ENCODE peak calls at places on chromosomes 5 and 9, in six cellular contexts. One of them, this sample, is unnamed.

GRCh38 chr9:106707291-106707690 is 155.7 kb upstream of the ZNF462 start:
- DNase-seq in K562: no peak
- DNase-seq in endothelial cell of umbilical vein: no peak
- DNase-seq in A549: no peak
- DNase-seq in H1: no peak
- DNase-seq in HepG2: no peak
- DNase-seq in this sample: no peak

GRCh38 chr5:140926903-140927573 is 939 bp downstream of the PCDHAC1 start:
- DNase-seq in H1: peak
- DNase-seq in HepG2: no peak
- DNase-seq in A549: no peak
- DNase-seq in endothelial cell of umbilical vein: no peak
- DNase-seq in K562: no peak
- DNase-seq in this sample: peak

GRCh38 chr5:16935271-16936149 is 578 bp downstream of the MYO10 start:
- DNase-seq in H1: peak
- DNase-seq in HepG2: no peak
- DNase-seq in endothelial cell of umbilical vein: peak
- DNase-seq in K562: no peak
- DNase-seq in A549: peak
- DNase-seq in this sample: peak

GRCh38 chr5:15249152-15249551 is 250.8 kb upstream of the FBXL7 start:
- DNase-seq in A549: no peak
- DNase-seq in HepG2: no peak
- DNase-seq in H1: no peak
- DNase-seq in K562: no peak
- DNase-seq in endothelial cell of umbilical vein: peak
- DNase-seq in this sample: no peak

GRCh38 chr9:15999422-16000339 is 446.8 kb downstream of the CCDC171 start:
- DNase-seq in K562: no peak
- DNase-seq in H1: no peak
- DNase-seq in A549: peak
- DNase-seq in endothelial cell of umbilical vein: peak
- DNase-seq in HepG2: no peak
- DNase-seq in this sample: no peak

GRCh38 chr5:133948721-133949120 is 19.7 kb downstream of the C5orf15 start:
- DNase-seq in H1: no peak
- DNase-seq in endothelial cell of umbilical vein: no peak
- DNase-seq in K562: no peak
- DNase-seq in HepG2: no peak
- DNase-seq in A549: no peak
- DNase-seq in this sample: no peak

GRCh38 chr9:27078685-27079084 is 30.3 kb upstream of the TEK start:
- DNase-seq in K562: no peak
- DNase-seq in A549: no peak
- DNase-seq in HepG2: no peak
- DNase-seq in endothelial cell of umbilical vein: peak
- DNase-seq in H1: no peak
- DNase-seq in this sample: no peak

GRCh38 chr9:21777701-21778100 is 24.7 kb upstream of the MTAP start:
- DNase-seq in endothelial cell of umbilical vein: no peak
- DNase-seq in A549: no peak
- DNase-seq in HepG2: no peak
- DNase-seq in H1: no peak
- DNase-seq in K562: no peak
- DNase-seq in this sample: no peak

GRCh38 chr5:158194561-158194961 is 335.6 kb upstream of the CLINT1 start:
- DNase-seq in endothelial cell of umbilical vein: no peak
- DNase-seq in HepG2: no peak
- DNase-seq in K562: no peak
- DNase-seq in H1: no peak
- DNase-seq in A549: no peak
- DNase-seq in this sample: no peak

GRCh38 chr9:36074870-36075532 is 38.3 kb downstream of the RECK start:
- DNase-seq in K562: no peak
- DNase-seq in HepG2: peak
- DNase-seq in endothelial cell of umbilical vein: peak
- DNase-seq in H1: no peak
- DNase-seq in A549: no peak
- DNase-seq in this sample: no peak

GRCh38 chr5:73735032-73735734 is 109.2 kb downstream of the ARHGEF28 start:
- DNase-seq in HepG2: no peak
- DNase-seq in H1: no peak
- DNase-seq in K562: no peak
- DNase-seq in endothelial cell of umbilical vein: no peak
- DNase-seq in A549: no peak
- DNase-seq in this sample: no peak

GRCh38 chr9:18109670-18110069 is 364.3 kb upstream of the ADAMTSL1 start:
- DNase-seq in A549: no peak
- DNase-seq in endothelial cell of umbilical vein: no peak
- DNase-seq in HepG2: no peak
- DNase-seq in H1: no peak
- DNase-seq in K562: no peak
- DNase-seq in this sample: no peak

GRCh38 chr9:21804791-21805190 is 2.4 kb downstream of the MTAP start:
- DNase-seq in endothelial cell of umbilical vein: no peak
- DNase-seq in H1: no peak
- DNase-seq in K562: no peak
- DNase-seq in HepG2: no peak
- DNase-seq in A549: no peak
- DNase-seq in this sample: no peak

GRCh38 chr5:15013654-15014463 is 142.3 kb upstream of the ANKH start:
- DNase-seq in K562: peak
- DNase-seq in H1: no peak
- DNase-seq in A549: peak
- DNase-seq in HepG2: peak
- DNase-seq in endothelial cell of umbilical vein: peak
- DNase-seq in this sample: no peak

GRCh38 chr9:69975681-69976080 is 68.0 kb upstream of the MAMDC2 start:
- DNase-seq in A549: no peak
- DNase-seq in HepG2: no peak
- DNase-seq in H1: no peak
- DNase-seq in endothelial cell of umbilical vein: no peak
- DNase-seq in K562: no peak
- DNase-seq in this sample: no peak

GRCh38 chr5:180137401-180138213 is 66.0 kb upstream of the RNF130 start:
- DNase-seq in K562: no peak
- DNase-seq in HepG2: no peak
- DNase-seq in H1: peak
- DNase-seq in endothelial cell of umbilical vein: no peak
- DNase-seq in A549: no peak
- DNase-seq in this sample: no peak

DNA sequence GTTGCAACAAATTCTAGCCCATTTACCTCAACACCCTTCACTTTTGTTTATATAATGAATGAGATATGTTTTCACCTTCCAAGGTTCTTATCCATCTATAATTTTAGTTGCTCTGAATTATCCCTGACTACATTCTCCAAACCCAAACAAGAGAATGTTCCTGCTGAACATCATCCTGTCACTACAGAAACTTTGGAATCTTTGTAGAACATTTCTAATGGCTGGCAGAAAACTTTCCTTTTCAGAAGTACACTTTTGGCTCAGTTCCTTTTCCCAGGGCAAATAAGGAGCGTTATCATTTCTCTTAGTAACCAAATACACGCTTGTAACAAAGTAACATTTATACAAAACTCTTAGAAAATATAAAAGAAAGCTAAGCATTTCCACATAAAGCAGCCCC is 860.6 kb upstream of the SEMA6A start:
- DNase-seq in endothelial cell of umbilical vein: no peak
- DNase-seq in A549: no peak
- DNase-seq in H1: no peak
- DNase-seq in K562: no peak
- DNase-seq in HepG2: no peak
- DNase-seq in this sample: no peak
- TF ChIP-seq JUN in endothelial cell of umbilical vein: no peak
- TF ChIP-seq JUN in A549: no peak
- TF ChIP-seq JUN in H1: no peak
- TF ChIP-seq JUN in K562: no peak
- TF ChIP-seq JUN in HepG2: no peak
- TF ChIP-seq JUN in this sample: no peak

GRCh38 chr5:32711693-32712462 is 757 bp downstream of the NPR3 start:
- DNase-seq in K562: no peak
- DNase-seq in HepG2: no peak
- DNase-seq in H1: peak
- DNase-seq in endothelial cell of umbilical vein: peak
- DNase-seq in A549: peak
- DNase-seq in this sample: peak
- TF ChIP-seq JUN in K562: no peak
- TF ChIP-seq JUN in HepG2: no peak
- TF ChIP-seq JUN in H1: no peak
- TF ChIP-seq JUN in endothelial cell of umbilical vein: no peak
- TF ChIP-seq JUN in A549: no peak
- TF ChIP-seq JUN in this sample: no peak

GRCh38 chr5:168750926-168751325 is 171.8 kb upstream of the PANK3 start:
- DNase-seq in HepG2: no peak
- DNase-seq in H1: no peak
- DNase-seq in A549: no peak
- DNase-seq in K562: no peak
- DNase-seq in endothelial cell of umbilical vein: no peak
- DNase-seq in this sample: no peak

GRCh38 chr5:168749391-168750100 is 170.4 kb upstream of the PANK3 start:
- DNase-seq in A549: no peak
- DNase-seq in H1: no peak
- DNase-seq in endothelial cell of umbilical vein: no peak
- DNase-seq in K562: no peak
- DNase-seq in HepG2: no peak
- DNase-seq in this sample: no peak

GRCh38 chr5:168752012-168752411 is 172.8 kb upstream of the PANK3 start:
- DNase-seq in HepG2: no peak
- DNase-seq in K562: no peak
- DNase-seq in endothelial cell of umbilical vein: no peak
- DNase-seq in H1: no peak
- DNase-seq in A549: no peak
- DNase-seq in this sample: no peak

GRCh38 chr5:168746893-168747640 is 167.9 kb upstream of the PANK3 start:
- DNase-seq in H1: no peak
- DNase-seq in K562: no peak
- DNase-seq in HepG2: no peak
- DNase-seq in A549: no peak
- DNase-seq in endothelial cell of umbilical vein: no peak
- DNase-seq in this sample: no peak

DNA sequence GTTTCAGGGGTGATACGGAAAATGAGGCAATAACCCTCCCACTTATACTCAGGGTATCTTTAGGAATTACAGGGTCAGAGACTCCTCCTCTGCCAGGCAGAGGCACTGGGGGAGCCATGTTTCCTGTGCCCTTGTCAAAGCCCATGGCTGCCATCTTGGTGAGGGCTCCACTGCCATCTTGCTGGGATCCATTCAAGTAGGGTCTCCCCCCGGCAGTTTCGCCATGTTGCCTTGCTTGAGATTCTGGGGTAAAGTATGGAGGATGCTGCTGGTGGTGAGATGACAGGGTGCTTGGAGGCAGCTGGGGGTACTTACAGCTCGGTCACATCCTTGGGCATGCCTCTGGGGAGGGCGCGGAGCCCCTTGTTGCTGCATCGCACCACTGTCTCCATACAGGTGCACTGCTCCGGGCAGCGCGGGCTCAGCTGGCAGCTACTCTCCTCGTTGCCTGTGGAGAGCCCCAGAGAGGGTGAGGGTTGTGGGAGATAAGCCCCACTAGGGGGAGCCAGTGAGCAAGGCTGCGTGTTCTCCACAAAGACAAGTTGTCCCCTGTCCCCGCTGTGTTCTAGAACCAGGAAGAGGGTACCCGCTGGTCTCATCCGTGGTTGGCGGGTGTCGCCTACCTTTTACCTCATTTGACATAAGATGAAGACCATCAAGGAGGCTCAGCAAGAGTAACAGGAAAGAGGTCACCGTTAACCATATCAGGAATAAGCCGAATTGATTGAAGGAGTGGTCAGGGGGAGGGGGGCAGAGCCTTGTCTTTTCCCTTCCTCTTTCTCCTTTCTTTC is 169.0 kb upstream of the PANK3 start:
- DNase-seq in HepG2: peak
- DNase-seq in A549: peak
- DNase-seq in endothelial cell of umbilical vein: no peak
- DNase-seq in K562: peak
- DNase-seq in H1: peak
- DNase-seq in this sample: peak
- TF ChIP-seq JUN in HepG2: no peak
- TF ChIP-seq JUN in A549: no peak
- TF ChIP-seq JUN in endothelial cell of umbilical vein: no peak
- TF ChIP-seq JUN in K562: no peak
- TF ChIP-seq JUN in H1: no peak
- TF ChIP-seq JUN in this sample: no peak

DNA sequence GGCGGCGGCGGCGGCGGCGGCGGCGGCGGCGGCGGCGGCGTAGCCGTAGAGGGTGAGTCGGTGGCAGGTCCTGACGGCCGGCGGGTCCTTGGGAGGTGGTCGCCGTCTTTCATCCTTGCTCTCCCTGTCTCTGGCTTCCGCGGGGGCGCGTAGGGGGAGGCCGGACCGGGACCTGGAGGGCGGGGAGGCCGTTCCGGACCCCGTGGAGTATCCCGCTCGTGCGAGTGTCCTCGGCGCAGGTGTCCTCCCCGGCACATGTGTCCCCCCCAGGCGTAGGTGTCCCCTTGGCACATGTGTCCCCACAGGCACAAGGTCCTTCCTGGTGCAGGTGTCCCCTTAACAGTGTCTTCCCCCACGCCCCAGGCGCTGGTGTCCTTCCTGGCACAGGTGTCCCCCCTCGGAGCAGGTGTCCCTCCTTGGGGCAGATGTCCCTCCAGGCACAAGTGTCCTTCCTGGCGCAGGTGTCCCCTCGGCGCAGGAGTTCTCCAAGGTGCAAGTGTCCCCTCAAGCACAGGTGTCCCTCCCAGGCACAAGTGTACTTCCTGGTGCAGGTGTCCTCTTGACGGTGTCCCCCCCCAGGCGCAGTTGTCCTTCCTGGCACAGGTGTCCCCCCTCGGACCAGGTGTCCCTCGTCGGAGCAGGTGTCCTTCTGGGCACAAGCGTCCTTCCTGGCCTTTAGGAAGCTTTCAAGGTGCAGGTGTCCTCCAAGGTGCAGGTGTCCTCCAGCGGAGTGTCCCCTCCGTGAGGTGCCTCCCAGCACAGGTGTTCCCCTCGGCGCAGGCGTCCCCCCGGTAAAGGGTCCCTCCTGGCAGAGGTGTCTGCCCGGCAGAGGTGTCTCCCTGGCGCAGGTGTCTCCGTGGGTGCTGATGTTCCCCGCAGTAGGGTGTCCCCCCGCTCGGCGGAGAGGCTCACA is 519 bp downstream of the EXOC3 start:
- DNase-seq in HepG2: no peak
- DNase-seq in K562: peak
- DNase-seq in H1: no peak
- DNase-seq in A549: peak
- DNase-seq in endothelial cell of umbilical vein: peak
- DNase-seq in this sample: peak
- TF ChIP-seq JUN in HepG2: no peak
- TF ChIP-seq JUN in K562: no peak
- TF ChIP-seq JUN in H1: no peak
- TF ChIP-seq JUN in A549: peak
- TF ChIP-seq JUN in endothelial cell of umbilical vein: no peak
- TF ChIP-seq JUN in this sample: peak